ENCODE peak calls at places on chromosomes 2 and 18, in six cellular contexts. G, O, C, K, N and T are unnamed samples.

GRCh38 chr2:191878576-191879298 is 31.8 kb upstream of the CAVIN2 start:
- DNase-seq in N (peak), G (no peak), O (no peak), C (no peak), K (no peak), T (peak)

GRCh38 chr18:23735021-23735464 is 45.8 kb downstream of the LAMA3 start:
- DNase-seq in C (no peak), N (peak), G (no peak), K (no peak), O (no peak), T (peak)

GRCh38 chr18:55119434-55119833 is 160.2 kb upstream of the CCDC68 start:
- DNase-seq in O (no peak), K (no peak), C (no peak), N (no peak), G (no peak), T (no peak)

GRCh38 chr2:201926071-201926470 is 107.6 kb upstream of the FZD7 start:
- DNase-seq in O (no peak), N (no peak), C (no peak), G (no peak), K (no peak), T (no peak)

GRCh38 chr2:174024524-174025270 is 59.5 kb upstream of the SP3 start:
- DNase-seq in N (peak), K (no peak), G (peak), C (no peak), O (peak), T (peak)

GRCh38 chr2:227888289-227888688 is 16.9 kb downstream of the DAW1 start:
- DNase-seq in O (peak), K (no peak), C (no peak), G (no peak), N (no peak), T (no peak)

GRCh38 chr2:229591611-229592010 is 122.7 kb downstream of the DNER start:
- DNase-seq in C (no peak), O (no peak), N (no peak), K (no peak), G (no peak), T (no peak)

GRCh38 chr18:57087985-57088384 is 58.9 kb upstream of the BOD1L2 start:
- DNase-seq in O (no peak), C (no peak), K (no peak), N (no peak), G (no peak), T (no peak)

GRCh38 chr18:28013064-28013463 is 163.9 kb downstream of the CDH2 start:
- DNase-seq in N (peak), O (no peak), K (no peak), G (no peak), C (no peak), T (peak)

GRCh38 chr2:110807520-110807919 is 75.1 kb downstream of the ACOXL start:
- DNase-seq in O (no peak), N (peak), C (no peak), G (no peak), K (no peak), T (peak)

GRCh38 chr2:120314656-120315366 is 31.1 kb upstream of the INHBB start:
- DNase-seq in G (peak), C (peak), K (no peak), O (no peak), N (no peak), T (no peak)

GRCh38 chr2:17736989-17737388 is 16.6 kb downstream of the SMC6 start:
- DNase-seq in C (no peak), N (no peak), O (no peak), G (no peak), K (no peak), T (peak)

GRCh38 chr2:181682026-181682789 is 1.9 kb upstream of the NEUROD1 start:
- DNase-seq in O (no peak), C (no peak), N (no peak), G (no peak), K (no peak), T (no peak)

GRCh38 chr2:128520787-128521186 is 202.1 kb upstream of the HS6ST1 start:
- DNase-seq in G (no peak), K (peak), O (no peak), C (no peak), N (no peak), T (no peak)

GRCh38 chr2:20216130-20217025 is 8.6 kb downstream of the SDC1 start:
- DNase-seq in N (no peak), O (no peak), C (no peak), G (no peak), K (no peak), T (no peak)

GRCh38 chr2:216596234-216596985 is 36.8 kb upstream of the IGFBP2 start:
- DNase-seq in N (peak), K (no peak), O (no peak), C (no peak), G (no peak), T (peak)
- H3K4me3 ChIP-seq in N (no peak), K (no peak), O (no peak), C (no peak), G (no peak), T (no peak)

DNA sequence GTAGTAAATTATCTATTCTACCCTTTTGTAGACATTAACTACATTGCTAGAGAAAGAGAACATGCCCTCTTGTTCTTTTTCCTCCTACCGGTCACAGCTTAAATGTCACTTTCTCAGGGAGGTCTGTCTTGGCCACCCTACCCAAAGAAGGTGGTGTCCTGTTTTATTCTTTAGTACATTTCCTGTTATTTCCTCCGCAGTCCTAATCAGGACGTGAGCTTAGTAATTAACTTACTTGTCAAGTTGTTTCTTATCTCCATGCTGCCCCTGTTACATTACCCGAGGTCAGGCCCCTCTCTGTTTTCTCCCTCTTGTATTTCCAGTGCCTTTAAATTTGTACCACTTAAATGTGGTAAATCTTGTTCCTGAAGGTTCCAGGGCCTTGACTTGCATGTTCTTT is 73.7 kb upstream of the RMDN2 start:
- DNase-seq in G (no peak), O (no peak), C (no peak), K (no peak), N (no peak), T (no peak)
- TF ChIP-seq CTCF in G (no peak), O (no peak), C (no peak), K (no peak), N (no peak), T (no peak)

GRCh38 chr2:28904802-28905499 is 10.5 kb downstream of the WDR43 start:
- DNase-seq in G (no peak), K (no peak), O (no peak), C (no peak), N (peak), T (no peak)
- H3K4me3 ChIP-seq in G (no peak), K (no peak), O (no peak), C (no peak), N (no peak), T (no peak)

GRCh38 chr18:35024965-35025364 is 16.2 kb upstream of the MAPRE2 start:
- DNase-seq in N (peak), O (no peak), G (peak), K (no peak), C (no peak), T (peak)

GRCh38 chr18:35024196-35024595 is 17.0 kb upstream of the MAPRE2 start:
- DNase-seq in N (no peak), O (no peak), G (no peak), C (no peak), K (no peak), T (no peak)

GRCh38 chr18:35028556-35028955 is 12.7 kb upstream of the MAPRE2 start:
- DNase-seq in C (no peak), O (no peak), K (no peak), G (no peak), N (no peak), T (peak)

GRCh38 chr18:35027206-35027605 is 14.0 kb upstream of the MAPRE2 start:
- DNase-seq in G (no peak), K (no peak), C (peak), O (no peak), N (no peak), T (no peak)

DNA sequence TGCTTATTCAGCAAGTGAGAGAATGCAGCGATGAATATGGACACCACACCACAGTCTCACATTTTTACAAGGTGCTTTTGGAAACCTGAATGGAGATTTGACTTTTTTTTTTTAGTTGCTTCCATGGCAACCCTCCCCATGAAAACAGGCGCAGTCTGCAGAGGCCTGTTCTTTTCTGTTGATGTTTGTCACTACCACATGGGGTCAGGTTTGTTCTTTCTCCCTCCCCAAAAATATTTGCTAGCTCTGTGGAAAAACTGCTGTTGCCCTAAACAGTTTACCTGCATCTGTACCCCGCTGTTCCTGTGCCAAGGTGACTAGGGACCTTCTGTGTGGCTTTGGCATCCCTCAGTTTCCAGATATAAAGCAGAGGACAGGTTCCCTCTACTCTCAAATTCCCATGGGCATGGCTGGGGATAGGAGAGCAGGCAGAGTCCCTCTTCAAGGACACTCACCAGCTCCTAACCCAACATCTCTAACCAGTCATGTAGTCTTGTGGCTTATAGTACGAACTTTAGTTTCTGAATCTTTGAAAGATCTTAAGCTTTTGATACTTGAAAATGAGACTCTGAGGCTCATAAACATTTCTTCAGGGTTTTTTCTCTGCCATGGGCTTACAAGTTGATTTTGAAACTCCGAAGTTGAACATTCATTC is 14.7 kb upstream of the MAPRE2 start:
- DNase-seq in N (no peak), K (no peak), O (peak), G (no peak), C (no peak), T (no peak)
- TF ChIP-seq CTCF in N (no peak), K (peak), O (peak), G (no peak), C (no peak), T (no peak)

GRCh38 chr18:12422936-12423335 is 15.2 kb downstream of the PRELID3A start:
- DNase-seq in N (no peak), G (no peak), K (no peak), O (peak), C (no peak), T (no peak)

GRCh38 chr18:12423820-12424219 is 16.1 kb downstream of the PRELID3A start:
- DNase-seq in K (no peak), N (no peak), C (no peak), G (no peak), O (no peak), T (no peak)

GRCh38 chr18:12423393-12423792 is 15.7 kb downstream of the PRELID3A start:
- DNase-seq in O (no peak), C (peak), N (no peak), K (no peak), G (no peak), T (no peak)

GRCh38 chr18:12421732-12422131 is 14.0 kb downstream of the PRELID3A start:
- DNase-seq in G (no peak), O (peak), C (no peak), K (no peak), N (no peak), T (no peak)

GRCh38 chr18:12420831-12421421 is 13.2 kb downstream of the PRELID3A start:
- DNase-seq in G (no peak), K (peak), O (peak), N (no peak), C (no peak), T (no peak)
- H3K4me3 ChIP-seq in G (peak), K (no peak), O (peak), N (peak), C (peak), T (peak)

GRCh38 chr2:176105078-176105726 is 1.9 kb upstream of the HOXD11 start:
- DNase-seq in C (no peak), O (no peak), N (peak), G (no peak), K (no peak), T (no peak)

GRCh38 chr2:176104338-176105077 is 2.6 kb upstream of the HOXD11 start:
- DNase-seq in K (no peak), N (peak), O (no peak), G (no peak), C (peak), T (no peak)

GRCh38 chr2:176107731-176108181 is 676 bp downstream of the HOXD11 start:
- DNase-seq in C (no peak), N (no peak), K (no peak), O (peak), G (no peak), T (no peak)

GRCh38 chr2:176106636-176107539 is at the start of gene HOXD11:
- DNase-seq in O (peak), G (no peak), K (no peak), N (peak), C (peak), T (peak)

GRCh38 chr2:176105727-176106635 is 1.1 kb upstream of the HOXD11 start:
- DNase-seq in O (no peak), C (no peak), K (no peak), N (peak), G (no peak), T (no peak)
- TF ChIP-seq CTCF in O (no peak), C (no peak), K (no peak), N (no peak), G (no peak), T (no peak)